ENCODE peak calls at places on chromosome 3, in eight cellular contexts. K is mesenteric fat pad, R is G401, D is mammary epithelial cell, V is mesendoderm, L is B cell, U is NCI-H1694 treated with DMSO at 0.1 percent for 48 hours, Y is adrenal gland. Z is an unnamed sample.

GRCh38 chr3:37770938-37771918 is 90.5 kb upstream of the CTDSPL start:
- DNase-seq in Y (peak; percentile 91), D (no peak), R (no peak), L (no peak), K (no peak), U (no peak), V (no peak), Z (no peak)

GRCh38 chr3:195583831-195584542 is at the start of gene APOD:
- DNase-seq in V (no peak), L (no peak), R (no peak), Y (no peak), K (no peak), U (peak; percentile 6), D (peak; percentile 71), Z (peak; percentile 10)

GRCh38 chr3:108879915-108880314 is 57.3 kb downstream of the TRAT1 start:
- DNase-seq in U (no peak), D (no peak), Y (no peak), K (no peak), V (peak; percentile 30), R (no peak), L (no peak), Z (no peak)

GRCh38 chr3:116085456-116085855 is 359.8 kb downstream of the LSAMP start:
- DNase-seq in U (no peak), V (no peak), K (no peak), R (no peak), D (no peak), L (no peak), Y (no peak), Z (no peak)

GRCh38 chr3:49462222-49462621 is 7.8 kb upstream of the DAG1 start:
- DNase-seq in L (no peak), Y (peak; percentile 40), K (no peak), R (no peak), U (no peak), V (peak; percentile 78), D (peak; percentile 19), Z (no peak)

GRCh38 chr3:38579146-38579545 is 70.3 kb downstream of the SCN5A start:
- DNase-seq in K (peak; percentile 80), V (peak; percentile 71), D (peak; percentile 6), L (no peak), U (no peak), R (no peak), Y (no peak), Z (no peak)

GRCh38 chr3:186421946-186422345 is 59.9 kb upstream of the DGKG start:
- DNase-seq in U (no peak), K (no peak), D (peak; percentile 12), V (no peak), L (no peak), Y (no peak), R (no peak), Z (peak; percentile 26)

GRCh38 chr3:172808969-172809546 is 58.5 kb downstream of the ECT2 start:
- DNase-seq in R (peak; percentile 49), K (no peak), L (peak; percentile 24), V (peak; percentile 33), U (peak; percentile 60), D (peak; percentile 19), Y (no peak), Z (no peak)

GRCh38 chr3:178485756-178486155 is 50.5 kb upstream of the KCNMB2 start:
- DNase-seq in U (no peak), K (no peak), D (no peak), Y (no peak), R (no peak), L (no peak), V (no peak), Z (no peak)

GRCh38 chr3:73624363-73625123 is at the start of gene PDZRN3:
- DNase-seq in V (peak; percentile 85), L (no peak), K (no peak), R (no peak), D (peak; percentile 51), Y (peak; percentile 58), U (no peak), Z (no peak)

GRCh38 chr3:37082317-37082716 is 89.0 kb downstream of the MLH1 start:
- DNase-seq in R (no peak), D (no peak), V (no peak), Y (no peak), U (no peak), L (no peak), K (no peak), Z (no peak)

GRCh38 chr3:143847787-143848631 is at the start of gene SLC9A9:
- DNase-seq in K (no peak), V (peak; percentile 85), L (peak; percentile 49), U (no peak), Y (peak; percentile 34), D (peak; percentile 78), R (peak; percentile 43), Z (no peak)

GRCh38 chr3:12659316-12660015 is 4.5 kb downstream of the RAF1 start:
- DNase-seq in D (no peak), R (no peak), Y (no peak), L (no peak), U (no peak), K (peak; percentile 24), V (no peak), Z (no peak)

GRCh38 chr3:70833510-70833835 is 521.0 kb upstream of the MDFIC2 start:
- DNase-seq in Y (no peak), D (no peak), R (no peak), V (no peak), L (no peak), K (no peak), U (no peak), Z (no peak)

GRCh38 chr3:49413338-49413734 is 1.1 kb downstream of the TCTA start:
- DNase-seq in K (no peak), R (no peak), Y (no peak), V (no peak), D (no peak), U (no peak), L (no peak), Z (no peak)

GRCh38 chr3:32493437-32494414 is 8.9 kb downstream of the CMTM6 start:
- DNase-seq in R (no peak), L (peak; percentile 40), Y (no peak), V (no peak), K (no peak), D (peak; percentile 81), U (no peak), Z (no peak)

GRCh38 chr3:106212658-106213222 is 343.9 kb upstream of the CBLB start:
- DNase-seq in K (no peak), D (peak; percentile 26), Y (no peak), V (no peak), U (no peak), L (no peak), R (no peak), Z (peak; percentile 10)

GRCh38 chr3:107604057-107604802 is 81.5 kb downstream of the BBX start:
- DNase-seq in R (no peak), D (no peak), V (no peak), U (no peak), K (no peak), Y (peak; percentile 21), L (no peak), Z (no peak)

GRCh38 chr3:33658971-33659848 is 58.8 kb downstream of the CLASP2 start:
- DNase-seq in L (peak; percentile 39), U (peak; percentile 64), Y (peak; percentile 80), D (peak; percentile 65), K (no peak), V (peak; percentile 89), R (peak; percentile 93), Z (no peak)

GRCh38 chr3:126753191-126754160 is 49.4 kb downstream of the CHCHD6 start:
- DNase-seq in R (no peak), D (peak; percentile 88), U (no peak), K (peak; percentile 83), L (no peak), V (peak; percentile 80), Y (no peak), Z (peak; percentile 60)

GRCh38 chr3:155032918-155033317 is 47.2 kb upstream of the MME start:
- DNase-seq in R (peak; percentile 60), Y (no peak), K (no peak), U (no peak), L (no peak), V (peak; percentile 91), D (no peak), Z (no peak)

GRCh38 chr3:138684411-138684810 is 75.8 kb downstream of the FAIM start:
- DNase-seq in Y (no peak), K (no peak), D (no peak), R (no peak), U (no peak), L (no peak), V (no peak), Z (no peak)

GRCh38 chr3:143135150-143135549 is 15.6 kb downstream of the CHST2 start:
- DNase-seq in K (no peak), Y (peak; percentile 30), U (no peak), L (no peak), R (no peak), V (peak; percentile 27), D (peak; percentile 89), Z (peak; percentile 48)

GRCh38 chr3:14806641-14807263 is 12.0 kb upstream of the FGD5 start:
- DNase-seq in L (no peak), Y (no peak), K (no peak), V (no peak), D (peak; percentile 45), U (no peak), R (no peak), Z (peak; percentile 14)

GRCh38 chr3:67624078-67624477 is 30.3 kb downstream of the SUCLG2 start:
- DNase-seq in V (no peak), K (no peak), D (no peak), L (no peak), R (no peak), U (no peak), Y (peak; percentile 55), Z (no peak)